ENCODE peak calls at places on chromosome 20, in ten cellular contexts. H is uterus; U is colonic mucosa; M is tibial artery; G is PC-3; X is CD4-positive, alpha-beta memory T cell; Y is choroid plexus epithelial cell; N is HAP-1; A is fibroblast of lung; C is CD8-positive, alpha-beta memory T cell. P is an unnamed sample.

GRCh38 chr20:38426006-38426405 is 9.1 kb downstream of the SNHG17 start:
- DNase-seq in H (no peak), U (no peak), M (no peak), G (peak), X (no peak), Y (peak), N (no peak), A (peak), C (no peak), P (no peak)

GRCh38 chr20:46350201-46350985 is 42.1 kb upstream of the CDH22 start:
- DNase-seq in H (no peak), U (no peak), M (no peak), G (peak), X (no peak), Y (peak), N (peak), A (peak), C (no peak), P (no peak)

GRCh38 chr20:56343861-56344381 is 14.9 kb upstream of the FAM210B start:
- DNase-seq in H (no peak), U (no peak), M (no peak), G (peak), X (peak), Y (peak), N (peak), A (peak), C (no peak), P (peak)

GRCh38 chr20:47253860-47254259 is 102.6 kb downstream of the ZMYND8 start:
- DNase-seq in H (no peak), U (no peak), M (no peak), G (no peak), X (no peak), Y (no peak), N (no peak), A (no peak), C (no peak), P (no peak)

GRCh38 chr20:15411781-15412180 is 1074.4 kb upstream of the FLRT3 start:
- DNase-seq in H (no peak), U (no peak), M (no peak), G (no peak), X (no peak), Y (no peak), N (no peak), A (no peak), C (no peak), P (no peak)

GRCh38 chr20:63350597-63351379 is 10.4 kb downstream of the CHRNA4 start:
- DNase-seq in H (no peak), U (no peak), M (no peak), G (no peak), X (no peak), Y (no peak), N (no peak), A (no peak), C (no peak), P (no peak)

GRCh38 chr20:45581702-45582101 is 2.6 kb upstream of the WFDC8 start:
- DNase-seq in H (no peak), U (no peak), M (no peak), G (no peak), X (no peak), Y (no peak), N (no peak), A (no peak), C (no peak), P (no peak)

GRCh38 chr20:37379967-37380828 is 34.3 kb downstream of the SRC start:
- DNase-seq in H (no peak), U (peak), M (no peak), G (peak), X (no peak), Y (peak), N (no peak), A (no peak), C (no peak), P (no peak)

GRCh38 chr20:47681977-47682812 is 103.1 kb downstream of the SULF2 start:
- DNase-seq in H (peak), U (no peak), M (no peak), G (no peak), X (no peak), Y (peak), N (no peak), A (peak), C (peak), P (no peak)

GRCh38 chr20:58407201-58407873 is 18.3 kb downstream of the VAPB start:
- DNase-seq in H (no peak), U (no peak), M (no peak), G (peak), X (no peak), Y (peak), N (no peak), A (peak), C (no peak), P (no peak)

GRCh38 chr20:10316582-10316981 is 98.0 kb downstream of the SNAP25 start:
- DNase-seq in H (no peak), U (no peak), M (no peak), G (peak), X (no peak), Y (no peak), N (peak), A (peak), C (no peak), P (no peak)

GRCh38 chr20:32893878-32894483 is 35.3 kb downstream of the EFCAB8 start:
- DNase-seq in H (no peak), U (no peak), M (no peak), G (peak), X (no peak), Y (peak), N (peak), A (peak), C (peak), P (no peak)

DNA sequence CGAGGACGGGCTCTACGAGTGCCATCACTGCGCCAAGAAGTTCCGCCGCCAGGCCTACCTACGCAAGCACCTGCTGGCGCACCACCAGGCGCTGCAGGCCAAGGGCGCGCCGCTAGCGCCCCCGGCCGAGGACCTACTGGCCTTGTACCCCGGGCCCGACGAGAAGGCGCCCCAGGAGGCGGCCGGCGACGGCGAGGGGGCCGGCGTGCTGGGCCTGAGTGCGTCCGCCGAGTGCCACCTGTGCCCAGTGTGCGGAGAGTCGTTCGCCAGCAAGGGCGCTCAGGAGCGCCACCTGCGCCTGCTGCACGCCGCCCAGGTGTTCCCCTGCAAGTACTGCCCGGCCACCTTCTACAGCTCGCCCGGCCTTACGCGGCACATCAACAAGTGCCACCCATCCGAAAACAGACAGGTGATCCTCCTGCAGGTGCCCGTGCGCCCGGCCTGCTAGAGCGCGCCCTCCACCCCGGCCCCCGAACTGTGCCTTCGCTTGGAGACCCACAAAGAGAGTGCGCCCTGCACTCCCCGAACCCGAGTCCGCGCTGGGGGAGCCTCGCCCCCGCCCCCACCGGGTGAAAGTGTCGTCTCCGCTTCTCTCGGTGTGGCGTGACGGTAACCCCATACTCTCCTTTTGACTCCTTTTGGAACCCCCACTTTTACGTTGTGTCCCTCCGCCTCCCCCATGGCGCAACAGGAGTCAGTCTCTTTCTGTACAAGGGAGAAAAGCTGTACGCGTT is 1.6 kb downstream of the INSM1 start:
- DNase-seq in H (no peak), U (peak), M (no peak), G (peak), X (no peak), Y (no peak), N (peak), A (no peak), C (no peak), P (peak)
- H3K4me3 ChIP-seq in H (no peak), U (no peak), M (no peak), G (peak), X (no peak), Y (no peak), N (peak), A (no peak), C (no peak), P (peak)

DNA sequence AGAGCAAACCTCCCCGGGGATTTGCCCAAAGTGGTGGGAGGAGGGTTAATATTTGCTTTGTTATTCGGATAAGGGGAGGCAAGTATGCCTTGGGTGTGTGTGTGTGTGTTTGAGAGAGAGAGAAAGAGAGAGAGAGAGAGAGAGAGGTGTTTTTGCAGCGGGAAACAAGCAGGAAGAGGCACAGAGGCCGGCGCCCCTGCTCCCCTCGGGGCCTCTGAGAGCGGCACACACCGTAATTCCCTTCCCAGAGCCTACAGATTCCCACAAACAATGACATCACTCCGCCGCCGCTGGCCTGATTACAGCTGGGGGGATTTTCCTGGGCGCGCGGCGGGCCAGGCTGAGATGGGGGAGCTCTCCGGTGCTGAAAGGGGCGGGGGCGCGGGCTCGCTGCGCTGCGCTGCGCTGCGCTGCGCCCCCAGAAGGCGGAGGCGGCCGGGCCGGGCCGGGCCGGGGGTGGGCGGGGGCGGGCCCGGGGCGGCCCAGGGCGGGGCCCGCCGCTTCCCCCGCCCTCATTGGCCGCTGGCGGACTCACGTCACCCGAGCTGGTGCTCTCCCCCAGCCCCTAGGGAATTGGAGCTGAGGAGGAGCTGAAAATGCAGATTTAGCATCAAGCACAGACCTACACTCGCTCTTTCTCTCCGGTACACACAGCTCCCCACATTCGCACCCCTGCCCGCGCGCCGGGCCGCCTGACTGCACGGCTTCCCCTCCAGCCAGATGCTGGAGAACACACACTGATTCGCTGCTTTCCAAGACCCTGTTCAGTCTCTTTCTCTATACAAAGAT is at the start of gene PCSK2:
- DNase-seq in H (no peak), U (no peak), M (no peak), G (no peak), X (no peak), Y (peak), N (peak), A (peak), C (no peak), P (peak)
- H3K4me3 ChIP-seq in H (peak), U (peak), M (peak), G (no peak), X (no peak), Y (no peak), N (no peak), A (peak), C (no peak), P (peak)

GRCh38 chr20:50817776-50818172 is 22.9 kb downstream of the BCAS4 start:
- DNase-seq in H (no peak), U (no peak), M (no peak), G (no peak), X (no peak), Y (no peak), N (no peak), A (no peak), C (peak), P (no peak)
- H3K4me3 ChIP-seq in H (no peak), U (no peak), M (no peak), G (no peak), X (no peak), Y (no peak), N (no peak), A (no peak), C (peak), P (no peak)

DNA sequence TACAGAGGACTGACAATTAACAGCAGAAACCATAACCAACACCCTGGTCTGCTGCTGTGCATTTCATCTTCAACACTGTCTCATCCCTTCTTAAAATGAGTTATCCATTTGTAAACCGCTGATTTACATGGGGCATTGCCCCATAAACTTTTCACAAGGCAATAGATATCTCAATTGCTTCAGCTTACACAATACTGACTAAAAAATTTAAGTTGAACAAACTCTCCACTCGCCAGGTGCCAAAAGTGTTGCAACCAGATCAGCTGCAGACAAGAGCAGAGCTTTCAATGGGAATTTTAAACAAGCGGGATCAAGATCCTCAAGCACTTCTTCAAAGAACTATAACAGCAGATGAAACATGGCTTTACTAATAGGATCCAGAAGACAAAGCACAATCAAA is 183.0 kb downstream of the TASP1 start:
- DNase-seq in H (peak), U (no peak), M (no peak), G (no peak), X (no peak), Y (peak), N (no peak), A (peak), C (no peak), P (no peak)
- H3K4me3 ChIP-seq in H (no peak), U (no peak), M (no peak), G (no peak), X (no peak), Y (no peak), N (no peak), A (no peak), C (no peak), P (no peak)